ENCODE peak calls at places on chromosomes 13 and 19, in nine cellular contexts. G, V, E, P, R, C, Y, Z and M are unnamed samples.

GRCh38 chr13:65913173-65913572 is 1317.0 kb downstream of the PCDH9 start:
- DNase-seq in E (peak), Z (no peak), Y (no peak), C (peak), P (peak), R (no peak), G (no peak), V (no peak), M (no peak)

GRCh38 chr13:31699650-31700049 is 39.7 kb upstream of the RXFP2 start:
- DNase-seq in G (no peak), Z (peak), Y (no peak), R (no peak), E (no peak), C (no peak), P (peak), V (no peak), M (no peak)

GRCh38 chr19:40862333-40862732 is 12.1 kb upstream of the CYP2A6 start:
- DNase-seq in V (no peak), C (no peak), R (no peak), E (no peak), Y (no peak), Z (no peak), G (no peak), P (no peak), M (no peak)

GRCh38 chr19:11373885-11374448 is 499 bp upstream of the SWSAP1 start:
- DNase-seq in R (no peak), C (no peak), E (no peak), P (no peak), G (no peak), Y (no peak), V (peak), Z (no peak), M (no peak)

GRCh38 chr19:48302600-48302959 is 22.8 kb upstream of the EMP3 start:
- DNase-seq in C (no peak), P (no peak), Y (no peak), V (no peak), R (no peak), Z (no peak), G (no peak), E (no peak), M (no peak)

GRCh38 chr19:325937-326565 is 18.5 kb downstream of the MIER2 start:
- DNase-seq in Y (no peak), R (no peak), P (no peak), G (no peak), Z (no peak), C (no peak), E (no peak), V (no peak), M (no peak)

GRCh38 chr13:75181906-75182305 is 300.1 kb downstream of the TBC1D4 start:
- DNase-seq in P (peak), Z (no peak), C (peak), R (no peak), E (peak), Y (no peak), V (no peak), G (no peak), M (peak)

GRCh38 chr19:56108447-56109195 is 12.5 kb downstream of the ZNF787 start:
- DNase-seq in Z (no peak), E (no peak), G (peak), P (peak), V (no peak), R (no peak), C (no peak), Y (no peak), M (no peak)

GRCh38 chr13:42215578-42216421 is 56.2 kb upstream of the AKAP11 start:
- DNase-seq in Z (peak), G (no peak), E (no peak), Y (peak), R (no peak), C (peak), P (peak), V (peak), M (no peak)

DNA sequence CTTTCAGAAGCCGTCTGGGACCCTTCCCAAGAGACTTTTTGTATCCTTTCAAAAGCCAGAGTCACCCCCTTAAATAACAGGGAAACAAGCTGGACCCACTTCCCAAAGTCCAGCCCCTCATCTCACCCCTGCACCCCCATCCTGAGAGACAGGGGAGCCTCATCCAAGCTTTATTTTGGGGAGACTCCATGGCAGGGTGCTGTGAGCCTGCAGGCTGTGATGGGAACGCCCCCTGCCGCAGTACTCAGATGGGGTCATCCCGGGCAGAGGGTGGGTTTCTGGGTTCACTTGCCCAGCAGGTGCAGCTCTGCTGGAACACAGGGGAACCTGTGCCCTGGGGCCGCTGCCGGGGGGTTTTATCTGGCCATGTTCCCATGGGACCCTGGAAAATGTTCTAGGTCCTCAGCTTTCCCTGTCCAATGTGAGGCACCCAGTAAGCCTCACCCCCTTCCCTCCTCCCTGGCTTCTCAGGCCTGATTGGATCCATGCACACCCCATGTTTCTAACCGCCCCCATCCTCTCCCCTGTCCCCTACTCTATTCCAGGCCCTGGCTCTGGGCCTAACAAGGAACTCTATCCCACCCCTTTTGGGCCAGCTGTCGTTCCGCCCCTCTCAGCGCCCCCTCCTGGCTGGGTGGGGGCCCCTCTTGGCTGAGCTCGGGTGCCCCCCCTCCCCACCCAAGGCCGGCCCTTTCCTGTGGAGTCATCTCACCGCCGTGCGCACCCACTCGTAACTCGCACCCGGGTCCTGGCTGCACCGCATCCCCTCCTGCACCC is 1.0 kb downstream of the HIF3A start:
- DNase-seq in C (no peak), V (no peak), R (peak), G (peak), Z (peak), E (no peak), Y (peak), P (peak), M (no peak)
- TF ChIP-seq CTCF in C (no peak), V (no peak), R (no peak), G (peak), Z (peak), E (peak), Y (no peak), P (peak), M (no peak)

GRCh38 chr19:36152061-36152885 is at the start of gene COX7A1:
- DNase-seq in G (peak), V (no peak), Z (peak), P (peak), E (no peak), C (no peak), R (no peak), Y (no peak), M (no peak)
- H3K4me3 ChIP-seq in G (peak), V (no peak), Z (no peak), P (peak), E (peak), C (peak), R (no peak), Y (no peak), M (peak)

DNA sequence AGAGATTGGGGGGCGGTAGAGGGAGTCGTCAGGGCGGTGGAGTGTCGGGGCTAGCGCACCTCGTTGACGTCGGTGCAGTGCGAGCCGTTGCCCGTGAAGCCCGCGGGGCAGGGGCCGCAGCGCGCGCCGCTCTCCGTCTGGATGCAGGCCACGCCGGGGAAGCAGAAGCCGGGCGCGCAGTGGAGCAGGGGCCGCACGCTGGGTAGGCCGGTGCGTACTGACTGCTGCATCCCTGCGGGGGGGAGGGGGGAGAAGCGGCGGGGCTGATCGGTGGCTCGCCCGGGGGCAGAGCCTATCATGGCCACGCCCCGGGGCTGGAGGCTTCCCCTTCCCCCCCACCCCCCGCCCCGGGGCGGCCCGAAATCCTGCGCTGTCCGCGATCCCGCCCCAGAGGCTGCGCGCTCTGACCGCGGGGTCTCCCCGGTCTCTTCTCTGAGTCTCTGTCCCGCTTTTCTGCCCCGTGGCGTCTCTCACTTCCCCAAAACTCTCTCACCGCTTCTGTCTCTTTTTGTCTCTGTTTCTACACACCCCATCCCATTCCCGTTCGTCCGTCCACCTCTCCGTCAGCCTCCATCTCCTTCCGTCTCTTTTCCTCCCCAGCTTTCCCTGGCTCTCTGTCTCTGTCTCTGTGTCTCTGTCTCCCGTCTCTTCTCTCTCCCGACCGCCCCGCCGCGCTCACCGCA is 1.1 kb downstream of the COMP start:
- DNase-seq in V (peak), Z (peak), C (no peak), E (no peak), Y (no peak), G (no peak), P (peak), R (no peak), M (no peak)
- TF ChIP-seq CTCF in V (no peak), Z (no peak), C (no peak), E (no peak), Y (no peak), G (no peak), P (no peak), R (no peak), M (no peak)

GRCh38 chr13:46858163-46858562 is 38.7 kb downstream of the HTR2A start:
- DNase-seq in G (no peak), Z (no peak), Y (no peak), C (no peak), P (no peak), V (no peak), R (no peak), E (no peak), M (no peak)

GRCh38 chr13:46852168-46852567 is 44.7 kb downstream of the HTR2A start:
- DNase-seq in P (no peak), V (no peak), C (no peak), G (no peak), Y (no peak), Z (no peak), E (no peak), R (no peak), M (no peak)

GRCh38 chr13:46855166-46855565 is 41.7 kb downstream of the HTR2A start:
- DNase-seq in V (no peak), G (no peak), Y (no peak), C (no peak), P (no peak), Z (no peak), R (no peak), E (no peak), M (no peak)

GRCh38 chr13:46858776-46859175 is 38.1 kb downstream of the HTR2A start:
- DNase-seq in G (no peak), Y (no peak), R (no peak), V (no peak), C (no peak), P (no peak), Z (no peak), E (no peak), M (no peak)

GRCh38 chr13:46855664-46856063 is 41.2 kb downstream of the HTR2A start:
- DNase-seq in V (no peak), E (no peak), Y (no peak), G (no peak), R (no peak), Z (no peak), P (no peak), C (no peak), M (no peak)
- H3K4me3 ChIP-seq in V (no peak), E (no peak), Y (no peak), G (no peak), R (no peak), Z (no peak), P (no peak), C (no peak), M (no peak)

DNA sequence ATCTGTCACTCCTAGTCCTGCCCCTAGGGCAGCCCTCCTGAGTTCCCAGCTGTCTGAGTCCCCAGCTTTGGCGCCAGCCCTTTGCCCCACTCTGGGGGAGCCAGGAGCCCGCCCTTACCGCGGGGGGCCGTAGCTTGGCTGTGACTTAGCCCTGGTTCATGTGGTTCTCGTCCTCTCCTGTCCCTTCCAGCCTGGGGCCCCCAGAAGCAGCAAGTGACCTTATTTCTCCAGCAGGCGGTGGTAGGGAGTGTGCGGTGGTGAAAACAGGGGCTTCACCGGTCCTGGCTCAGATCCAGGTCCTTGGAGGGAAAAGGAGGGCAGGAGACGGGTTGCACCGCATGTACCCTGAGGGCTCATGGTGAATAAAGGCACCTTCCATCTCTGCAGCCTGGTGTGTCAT is 7.9 kb downstream of the GIPC3 start:
- DNase-seq in P (no peak), Z (peak), G (no peak), Y (no peak), R (no peak), C (no peak), E (no peak), V (no peak), M (no peak)
- TF ChIP-seq CTCF in P (no peak), Z (peak), G (no peak), Y (no peak), R (no peak), C (no peak), E (no peak), V (no peak), M (no peak)

DNA sequence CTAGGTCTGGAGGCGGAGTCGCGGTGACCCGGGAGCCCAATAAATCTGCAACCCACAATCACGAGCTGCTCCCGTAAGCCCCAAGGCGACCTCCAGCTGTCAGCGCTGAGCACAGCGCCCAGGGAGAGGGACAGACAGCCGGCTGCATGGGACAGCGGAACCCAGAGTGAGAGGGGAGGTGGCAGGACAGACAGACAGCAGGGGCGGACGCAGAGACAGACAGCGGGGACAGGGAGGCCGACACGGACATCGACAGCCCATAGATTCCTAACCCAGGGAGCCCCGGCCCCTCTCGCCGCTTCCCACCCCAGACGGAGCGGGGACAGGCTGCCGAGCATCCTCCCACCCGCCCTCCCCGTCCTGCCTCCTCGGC is at the start of gene SLC5A5:
- DNase-seq in Y (no peak), V (no peak), C (no peak), P (no peak), E (no peak), G (no peak), R (no peak), Z (peak), M (no peak)
- H3K4me3 ChIP-seq in Y (no peak), V (no peak), C (no peak), P (no peak), E (no peak), G (peak), R (no peak), Z (no peak), M (no peak)

GRCh38 chr19:4064551-4065260 is 2.0 kb downstream of the ZBTB7A start:
- DNase-seq in V (peak), Y (peak), E (no peak), P (no peak), C (no peak), G (peak), Z (peak), R (peak), M (no peak)
- TF ChIP-seq CTCF in V (no peak), Y (no peak), E (no peak), P (no peak), C (no peak), G (no peak), Z (no peak), R (no peak), M (no peak)

DNA sequence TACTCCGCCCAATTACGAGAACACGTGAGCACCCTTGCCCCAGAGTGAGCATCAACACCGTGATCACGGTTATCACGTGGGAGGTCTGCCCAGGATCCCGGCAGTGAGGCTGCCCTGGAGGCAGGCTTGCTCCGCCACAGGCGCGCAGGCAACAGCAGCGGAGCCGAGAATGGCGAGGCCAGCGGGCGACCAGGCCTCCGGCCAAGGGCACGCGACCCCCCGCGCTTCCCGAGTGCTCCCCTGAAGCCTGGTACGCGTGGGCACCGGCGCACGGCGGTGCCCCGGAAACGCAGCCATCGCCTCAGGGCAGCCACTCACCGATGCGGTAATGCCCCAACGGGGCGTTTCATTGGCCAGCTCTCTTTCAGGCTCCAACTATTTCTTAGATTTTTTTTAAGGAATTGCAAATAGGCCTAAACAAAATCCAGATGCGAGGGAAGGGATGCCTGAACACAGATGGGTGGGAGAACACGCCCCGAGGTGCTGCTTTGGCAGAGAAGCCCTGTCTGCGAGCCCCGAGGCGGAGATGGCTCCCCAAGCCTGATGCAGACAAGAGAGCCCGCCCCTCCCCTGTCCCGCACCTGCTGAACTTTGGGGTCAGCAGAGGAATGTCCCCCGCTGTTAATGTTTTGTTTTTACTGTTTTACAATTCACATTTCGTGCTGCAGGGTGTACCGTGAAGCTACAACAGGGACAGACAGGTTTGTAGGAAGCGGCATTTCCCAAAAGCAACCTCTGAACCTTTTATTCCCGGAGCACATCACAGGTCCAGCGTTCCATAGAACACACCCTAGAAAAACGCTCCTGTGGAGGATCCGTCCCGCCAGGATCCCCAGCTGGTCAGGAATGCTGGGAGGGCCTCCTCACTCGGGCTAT is 132.7 kb downstream of the ZDHHC20 start:
- DNase-seq in P (peak), C (peak), Z (peak), V (no peak), E (peak), G (no peak), Y (peak), R (peak), M (no peak)
- H3K4me3 ChIP-seq in P (peak), C (peak), Z (peak), V (no peak), E (peak), G (peak), Y (peak), R (no peak), M (peak)

DNA sequence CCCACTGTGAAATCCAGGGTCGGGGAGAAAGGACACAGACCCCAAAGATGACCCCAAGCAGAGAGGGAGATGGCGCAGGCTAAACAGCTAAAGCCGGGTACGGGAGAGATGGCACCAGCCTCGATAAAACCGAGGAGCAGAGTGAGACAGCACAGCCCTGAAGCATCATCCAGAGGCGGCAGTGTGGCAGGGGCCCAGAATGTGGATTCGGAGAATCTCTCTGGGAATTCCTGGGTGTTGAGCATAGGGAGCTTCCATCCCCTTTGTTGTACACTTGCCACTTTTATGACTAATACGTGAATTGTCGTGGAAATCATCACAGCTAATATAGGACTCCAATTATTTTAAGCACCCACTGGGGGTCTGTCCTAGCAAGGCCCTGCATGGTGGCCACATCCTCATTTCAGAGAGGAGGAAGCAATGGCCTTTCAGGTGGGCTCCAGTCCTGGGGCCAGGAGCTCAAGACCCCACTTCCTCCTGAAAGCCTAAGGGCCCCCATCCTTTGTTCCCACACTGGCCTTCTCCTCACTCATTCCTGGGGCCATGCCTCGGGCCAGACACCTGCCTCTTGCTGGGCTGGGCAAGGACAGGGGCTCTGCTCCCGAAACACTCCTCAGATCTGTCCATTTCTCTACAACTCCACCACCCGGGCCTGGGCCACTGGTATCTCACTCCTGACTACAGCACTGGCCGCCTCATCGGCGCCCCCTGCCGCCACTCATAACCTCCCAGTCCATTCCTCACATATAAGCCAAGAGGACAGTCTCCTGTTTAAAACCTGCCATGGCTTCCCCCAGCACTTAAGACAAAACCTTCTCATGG is 29.3 kb upstream of the ATP1A3 start:
- DNase-seq in E (no peak), C (no peak), P (peak), G (no peak), Y (peak), R (no peak), Z (peak), V (peak), M (no peak)
- TF ChIP-seq CTCF in E (peak), C (peak), P (peak), G (no peak), Y (peak), R (peak), Z (peak), V (peak), M (peak)